ENCODE peak calls at places on chromosomes 11 and 22, in four cellular contexts. S, L, M and O are unnamed samples.

GRCh38 chr11:69414773-69415187 is 66.7 kb upstream of the LINC01488 start:
- DNase-seq in L (no peak), S (no peak), M (no peak), O (no peak)

GRCh38 chr11:118572075-118572913 is at the start of gene ARCN1:
- DNase-seq in L (peak), S (peak), M (peak), O (peak)

GRCh38 chr11:86676533-86677154 is 4.2 kb upstream of the ME3 start:
- DNase-seq in S (no peak), L (no peak), M (no peak), O (no peak)

GRCh38 chr11:121582296-121582695 is 129.5 kb upstream of the SORL1-AS1 start:
- DNase-seq in M (no peak), L (no peak), S (no peak), O (no peak)

GRCh38 chr11:71096751-71097388 is 155.5 kb downstream of the SHANK2 start:
- DNase-seq in L (no peak), M (no peak), S (no peak), O (no peak)

GRCh38 chr22:37562049-37562784 is 1.9 kb downstream of the CDC42EP1 start:
- DNase-seq in L (no peak), M (peak), S (no peak), O (no peak)

GRCh38 chr11:116849491-116849890 is 12.1 kb upstream of the APOA1 start:
- DNase-seq in M (no peak), L (no peak), S (no peak), O (no peak)

GRCh38 chr11:72588656-72589410 is 85.4 kb downstream of the PDE2A start:
- DNase-seq in M (peak), S (no peak), L (no peak), O (no peak)

GRCh38 chr11:36081274-36081945 is 137.5 kb downstream of the LDLRAD3 start:
- DNase-seq in S (peak), M (no peak), L (no peak), O (no peak)

GRCh38 chr11:36751251-36751839 is 153.3 kb upstream of the RAG2 start:
- DNase-seq in L (no peak), S (no peak), M (no peak), O (no peak)

GRCh38 chr11:19275496-19275895 is 34.8 kb upstream of the E2F8 start:
- DNase-seq in L (no peak), M (no peak), S (no peak), O (no peak)

GRCh38 chr22:46592390-46592872 is 27.8 kb upstream of the GRAMD4 start:
- DNase-seq in M (peak), S (no peak), L (peak), O (peak)

GRCh38 chr11:72850832-72851231 is 36.6 kb downstream of the ATG16L2 start:
- DNase-seq in M (no peak), S (no peak), L (no peak), O (no peak)

GRCh38 chr11:110251837-110252236 is 44.6 kb downstream of the RDX start:
- DNase-seq in S (no peak), L (no peak), M (no peak), O (peak)

GRCh38 chr11:76173663-76174062 is 32.6 kb downstream of the WNT11 start:
- DNase-seq in M (no peak), S (no peak), L (no peak), O (no peak)

GRCh38 chr11:44046202-44046601 is 1.6 kb upstream of the ACCSL start:
- DNase-seq in M (no peak), L (no peak), S (no peak), O (no peak)

GRCh38 chr11:1564535-1565172 is 7.4 kb downstream of the DUSP8 start:
- DNase-seq in S (peak), L (no peak), M (peak), O (peak)

DNA sequence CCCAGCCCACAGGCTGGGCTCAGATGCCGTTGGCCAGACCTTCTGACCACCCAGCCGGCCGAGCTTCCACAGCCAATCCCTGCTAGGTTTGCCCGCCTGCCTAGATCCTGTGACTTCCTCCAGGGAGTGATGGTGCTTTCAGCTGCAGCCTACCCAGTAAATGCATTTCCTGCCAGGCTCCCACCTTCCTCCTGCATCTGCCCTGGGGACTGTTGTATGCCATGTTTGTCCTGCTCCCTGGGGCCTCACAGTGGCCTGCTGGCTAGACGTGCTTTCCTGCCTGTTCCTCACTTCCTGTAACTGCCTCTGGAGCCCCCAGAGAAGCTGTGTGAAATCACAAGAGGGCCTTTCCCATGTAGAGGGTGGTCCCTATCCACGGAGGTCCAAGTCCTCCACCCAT is 86.2 kb downstream of the GALNT18 start:
- DNase-seq in S (no peak), M (peak), L (no peak), O (no peak)
- H3K27ac ChIP-seq in S (peak), M (peak), L (no peak), O (no peak)

GRCh38 chr11:22690891-22691290 is 24.5 kb downstream of the GAS2 start:
- DNase-seq in S (no peak), L (no peak), M (no peak), O (no peak)
- H3K4me3 ChIP-seq in S (no peak), L (no peak), M (no peak), O (no peak)

DNA sequence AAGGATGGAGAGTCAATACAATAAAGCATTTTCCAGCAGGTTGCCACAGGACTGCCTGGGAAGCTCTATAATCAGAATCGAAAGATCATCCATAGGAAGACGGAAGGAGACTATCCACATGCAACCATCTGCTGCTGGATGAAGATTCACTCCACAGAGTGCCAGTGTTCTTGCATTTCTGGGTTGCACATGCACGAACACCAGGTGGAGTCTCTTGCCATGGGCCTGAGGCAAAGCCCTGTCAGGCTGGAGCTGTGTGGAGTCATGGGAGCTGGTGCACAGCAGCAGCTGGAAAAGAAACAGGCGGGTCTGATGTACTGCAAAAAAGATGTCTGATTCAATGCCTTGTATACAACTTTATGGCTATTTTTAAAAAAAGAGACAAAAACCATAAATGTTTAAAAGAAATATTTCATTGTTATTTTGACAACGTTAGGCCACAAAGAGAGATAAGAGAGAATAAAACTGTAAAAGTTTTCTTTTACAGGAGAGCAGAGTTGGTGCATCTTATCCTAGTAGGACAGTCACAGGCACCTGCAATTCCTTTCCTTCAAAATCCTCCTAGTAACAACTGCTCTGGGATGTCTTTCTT is 12.9 kb upstream of the FAT3 start:
- DNase-seq in M (peak), L (no peak), S (peak), O (peak)
- TF ChIP-seq CTCF in M (peak), L (no peak), S (peak), O (peak)

GRCh38 chr11:85279267-85279666 is 347.9 kb downstream of the DLG2 start:
- DNase-seq in L (no peak), M (no peak), S (no peak), O (no peak)
- H3K27ac ChIP-seq in L (no peak), M (no peak), S (no peak), O (no peak)

DNA sequence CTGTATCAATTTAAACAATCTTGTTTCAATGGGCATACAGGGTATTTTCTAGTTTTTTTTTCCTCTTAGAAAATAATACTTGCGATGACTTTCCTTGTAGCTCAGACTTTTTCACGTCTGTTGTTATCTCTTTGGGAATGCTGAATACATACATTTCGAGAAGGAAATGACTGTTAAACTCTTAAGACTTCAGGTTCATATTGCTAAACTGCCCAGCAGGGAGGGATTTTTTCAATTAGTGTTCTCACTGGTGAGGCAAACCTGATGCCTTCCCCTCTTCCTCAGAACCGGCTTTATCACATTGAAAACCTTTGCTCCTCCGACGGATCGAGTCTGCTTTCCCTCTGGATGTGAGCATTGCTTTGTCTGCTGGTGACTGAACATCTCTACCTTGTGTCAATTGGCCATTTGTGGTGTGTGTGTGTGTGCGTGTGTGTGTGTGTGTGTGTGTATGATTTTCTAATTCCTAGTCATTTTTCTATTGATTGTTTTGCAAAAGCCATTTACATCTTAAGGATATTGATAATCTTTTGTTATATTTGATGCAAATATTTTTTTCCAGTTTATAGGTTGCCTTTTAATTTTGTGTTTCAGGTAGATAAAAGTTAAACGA is 6.6 kb downstream of the NEAT1 start:
- DNase-seq in M (no peak), S (peak), L (peak), O (peak)
- H3K4me3 ChIP-seq in M (peak), S (peak), L (peak), O (peak)

DNA sequence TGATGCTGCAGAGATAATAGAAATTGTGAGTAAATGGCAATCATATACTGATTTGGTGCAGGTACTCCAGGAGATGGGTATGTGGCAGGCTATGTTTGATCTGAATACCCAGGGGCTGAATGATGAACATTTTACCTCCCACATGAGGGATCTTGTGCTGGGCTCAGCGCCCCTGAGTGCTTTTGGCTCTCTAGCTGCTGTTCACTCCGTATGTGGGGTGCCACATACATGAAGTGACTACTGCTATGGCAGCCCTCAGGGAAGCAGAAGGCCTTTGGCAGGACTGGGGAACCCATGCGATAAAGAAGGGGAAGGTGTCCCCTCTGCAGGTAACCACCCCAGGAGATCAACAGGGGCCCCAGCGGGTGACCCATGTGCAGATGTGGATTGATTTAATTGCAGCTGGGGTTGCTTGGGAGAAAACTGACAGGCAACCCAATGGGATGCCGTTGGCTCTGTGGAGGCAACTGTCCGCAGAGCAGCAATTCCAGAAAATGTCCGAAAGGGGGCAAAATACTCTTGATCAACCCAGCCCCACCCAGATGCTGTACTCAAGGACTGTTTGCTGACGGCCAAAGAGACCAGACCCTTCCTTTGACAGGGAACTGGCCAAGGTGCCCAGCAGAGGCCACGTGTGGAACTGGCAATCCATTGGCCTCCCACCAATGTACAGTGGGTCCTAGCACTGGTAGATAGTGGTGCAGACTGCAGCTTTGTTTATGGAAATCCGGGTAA is 29.5 kb upstream of the KCNA4 start:
- DNase-seq in L (no peak), S (no peak), M (no peak), O (no peak)
- TF ChIP-seq CTCF in L (no peak), S (no peak), M (no peak), O (no peak)

GRCh38 chr22:35629406-35630234 is 12.5 kb upstream of the MB start:
- DNase-seq in M (peak), S (no peak), L (peak), O (peak)
- H3K27ac ChIP-seq in M (no peak), S (no peak), L (peak), O (peak)

DNA sequence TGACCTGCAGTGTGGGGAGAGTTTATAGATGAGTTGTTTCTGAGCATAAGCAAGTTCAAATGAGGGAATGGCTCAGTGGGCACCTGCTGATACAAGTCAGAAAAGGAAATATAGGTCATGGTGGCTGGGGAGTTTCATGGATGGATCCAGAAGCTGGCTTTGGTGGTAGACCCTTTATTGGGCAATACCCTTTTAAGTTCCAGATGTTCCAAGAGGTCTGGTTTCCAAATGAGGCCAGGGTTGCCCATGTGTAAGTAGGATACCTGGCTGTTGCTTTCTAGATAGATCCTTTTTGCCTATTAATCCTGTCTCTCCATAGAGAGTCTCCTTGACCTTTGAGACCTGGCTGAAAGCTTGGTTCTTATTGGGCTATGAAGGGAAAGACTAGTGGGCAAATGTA is 2.2 kb downstream of the STIM1 start:
- DNase-seq in L (no peak), S (no peak), M (no peak), O (no peak)
- H3K4me3 ChIP-seq in L (peak), S (peak), M (peak), O (no peak)

GRCh38 chr11:59141673-59142460 is 789 bp upstream of the FAM111A start:
- DNase-seq in M (no peak), L (no peak), S (no peak), O (no peak)

GRCh38 chr11:59144096-59144495 is 1.4 kb downstream of the FAM111A start:
- DNase-seq in L (no peak), S (no peak), M (no peak), O (no peak)

GRCh38 chr11:59144579-59145345 is 2.1 kb downstream of the FAM111A start:
- DNase-seq in S (peak), L (peak), M (peak), O (peak)

GRCh38 chr11:59141191-59141590 is 1.5 kb upstream of the FAM111A start:
- DNase-seq in S (no peak), L (no peak), M (no peak), O (no peak)

GRCh38 chr11:59142530-59143507 is at the start of gene FAM111A:
- DNase-seq in M (peak), L (peak), S (peak), O (peak)
- TF ChIP-seq CTCF in M (peak), L (peak), S (peak), O (peak)